ENCODE peak calls at places on chromosomes 6 and 20, in ten cellular contexts. M, O, V, L, Q, I, U, N, T and E are unnamed samples.
A peak's percentile ranks its signal among the peaks of the same experiment; 100 is the strongest.

GRCh38 chr6:137958809-137959565 is 91.9 kb downstream of the TNFAIP3 start:
- ATAC-seq in M (no peak), O (peak; percentile 90), V (no peak), L (no peak), Q (peak; percentile 57), I (no peak), U (no peak), N (no peak), T (no peak), E (no peak)

GRCh38 chr20:35172434-35172806 is 548 bp downstream of the PROCR start:
- ATAC-seq in M (no peak), O (no peak), V (no peak), L (no peak), Q (no peak), I (no peak), U (peak; percentile 41), N (no peak), T (no peak), E (no peak)

GRCh38 chr6:80720824-80721223 is 614.4 kb downstream of the BCKDHB start:
- ATAC-seq in M (no peak), O (peak; percentile 47), V (no peak), L (no peak), Q (no peak), I (no peak), U (no peak), N (no peak), T (no peak), E (no peak)

GRCh38 chr20:47451602-47451904 is 50.1 kb upstream of the NCOA3 start:
- ATAC-seq in M (no peak), O (no peak), V (no peak), L (no peak), Q (no peak), I (no peak), U (no peak), N (no peak), T (no peak), E (no peak)

GRCh38 chr20:34651200-34651599 is 25.7 kb downstream of the PIGU start:
- ATAC-seq in M (no peak), O (no peak), V (no peak), L (no peak), Q (no peak), I (no peak), U (no peak), N (no peak), T (no peak), E (no peak)

GRCh38 chr20:41111578-41111951 is 25.8 kb upstream of the PLCG1 start:
- ATAC-seq in M (no peak), O (no peak), V (no peak), L (no peak), Q (no peak), I (no peak), U (no peak), N (no peak), T (no peak), E (no peak)

GRCh38 chr6:75348882-75349261 is 64.3 kb upstream of the TMEM30A start:
- ATAC-seq in M (no peak), O (no peak), V (no peak), L (no peak), Q (no peak), I (no peak), U (no peak), N (no peak), T (peak; percentile 15), E (no peak)

GRCh38 chr20:11556410-11556809 is 361.3 kb upstream of the BTBD3 start:
- ATAC-seq in M (no peak), O (peak; percentile 42), V (no peak), L (no peak), Q (no peak), I (no peak), U (no peak), N (no peak), T (no peak), E (no peak)

GRCh38 chr20:6576721-6577120 is 190.8 kb upstream of the BMP2 start:
- ATAC-seq in M (no peak), O (no peak), V (no peak), L (no peak), Q (no peak), I (no peak), U (no peak), N (no peak), T (no peak), E (no peak)

GRCh38 chr6:35096129-35096852 is 44.8 kb downstream of the TCP11 start:
- ATAC-seq in M (no peak), O (peak; percentile 35), V (no peak), L (peak; percentile 37), Q (peak; percentile 84), I (no peak), U (peak; percentile 55), N (no peak), T (peak; percentile 53), E (no peak)

GRCh38 chr6:148525453-148525852 is 182.8 kb downstream of the SASH1 start:
- ATAC-seq in M (no peak), O (no peak), V (no peak), L (no peak), Q (no peak), I (no peak), U (no peak), N (no peak), T (no peak), E (peak; percentile 20)

GRCh38 chr6:150245148-150245547 is 102.3 kb downstream of the PPP1R14C start:
- ATAC-seq in M (no peak), O (no peak), V (no peak), L (no peak), Q (no peak), I (no peak), U (no peak), N (no peak), T (no peak), E (no peak)

GRCh38 chr20:53833333-53834043 is 236.9 kb downstream of the BCAS1 start:
- ATAC-seq in M (no peak), O (peak; percentile 33), V (no peak), L (no peak), Q (no peak), I (no peak), U (no peak), N (no peak), T (no peak), E (no peak)

GRCh38 chr20:6660441-6660840 is 107.0 kb upstream of the BMP2 start:
- ATAC-seq in M (no peak), O (peak; percentile 92), V (no peak), L (no peak), Q (no peak), I (no peak), U (no peak), N (no peak), T (peak; percentile 78), E (no peak)

GRCh38 chr6:27091661-27092315 is 155.7 kb upstream of the PRSS16 start:
- ATAC-seq in M (no peak), O (no peak), V (no peak), L (peak; percentile 98), Q (peak; percentile 52), I (no peak), U (peak; percentile 99), N (no peak), T (no peak), E (no peak)

GRCh38 chr6:32645047-32645703 is 8.0 kb downstream of the HLA-DQA1 start:
- ATAC-seq in M (no peak), O (no peak), V (no peak), L (no peak), Q (no peak), I (no peak), U (no peak), N (no peak), T (no peak), E (no peak)

GRCh38 chr6:42276008-42276890 is 58.6 kb upstream of the MRPS10 start:
- ATAC-seq in M (peak; percentile 92), O (no peak), V (no peak), L (no peak), Q (no peak), I (peak; percentile 50), U (no peak), N (peak; percentile 72), T (no peak), E (peak; percentile 66)

GRCh38 chr6:70375166-70375565 is 38.1 kb upstream of the FAM135A start:
- ATAC-seq in M (no peak), O (no peak), V (no peak), L (no peak), Q (peak; percentile 54), I (no peak), U (peak; percentile 78), N (no peak), T (no peak), E (no peak)

GRCh38 chr6:160004018-160004417 is 35.1 kb downstream of the IGF2R start:
- ATAC-seq in M (no peak), O (no peak), V (no peak), L (no peak), Q (no peak), I (no peak), U (no peak), N (no peak), T (no peak), E (no peak)
- H3K27ac ChIP-seq in M (no peak overlapping the region), O (no peak overlapping the region), V (no peak overlapping the region), L (no peak overlapping the region), Q (no peak overlapping the region), I (no peak overlapping the region), U (no peak overlapping the region), N (no peak overlapping the region), T (no peak overlapping the region), E (no peak overlapping the region)

DNA sequence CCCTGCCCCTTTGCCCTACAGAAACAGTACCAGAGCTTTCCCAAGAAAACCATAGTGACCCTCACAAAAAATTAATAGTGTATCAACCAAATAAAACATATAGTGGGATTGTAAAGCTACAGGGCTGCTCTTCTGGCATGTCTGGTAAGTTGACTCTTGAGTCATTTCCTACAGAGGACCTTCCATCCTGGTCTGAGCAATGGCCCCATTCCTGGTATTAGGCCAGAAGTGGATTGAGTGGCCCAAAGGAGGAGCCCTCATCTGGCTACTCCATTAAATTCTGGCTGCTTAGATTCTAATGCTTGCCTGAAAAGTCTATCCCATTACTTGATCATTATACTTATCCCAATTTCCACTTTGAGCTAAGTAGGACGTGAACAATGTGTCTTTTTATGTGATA is 150.9 kb upstream of the HMGN3 start:
- ATAC-seq in M (no peak), O (no peak), V (no peak), L (no peak), Q (no peak), I (no peak), U (no peak), N (no peak), T (no peak), E (no peak)
- H3K27ac ChIP-seq in M (no peak overlapping the region), O (no peak overlapping the region), V (no peak overlapping the region), L (no peak overlapping the region), Q (no peak overlapping the region), I (no peak overlapping the region), U (no peak overlapping the region), N (no peak overlapping the region), T (no peak overlapping the region), E (no peak overlapping the region)

DNA sequence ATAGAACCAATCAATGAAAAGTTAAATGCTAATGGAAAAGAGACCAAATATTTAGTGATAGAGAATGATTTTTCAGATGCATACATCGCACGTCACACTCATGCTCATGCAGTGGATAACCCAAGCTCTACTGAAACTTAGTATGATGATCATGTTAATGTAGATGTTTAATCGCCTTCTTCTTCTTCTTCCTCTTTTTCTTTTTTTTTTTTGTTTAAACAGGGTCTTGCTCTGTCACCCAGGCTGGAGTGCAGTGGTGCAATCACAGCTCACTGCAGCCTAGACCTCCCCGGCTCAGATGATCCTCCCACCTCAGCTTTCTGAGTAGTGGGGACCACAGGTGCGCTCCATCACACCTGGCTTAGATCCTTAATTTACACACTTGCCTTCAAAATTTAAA is 194.1 kb upstream of the SGK1 start:
- ATAC-seq in M (no peak), O (no peak), V (no peak), L (no peak), Q (no peak), I (no peak), U (no peak), N (no peak), T (no peak), E (no peak)
- H3K27ac ChIP-seq in M (no peak overlapping the region), O (no peak overlapping the region), V (no peak overlapping the region), L (no peak overlapping the region), Q (no peak overlapping the region), I (no peak overlapping the region), U (peak overlapping the region; percentile 79), N (no peak overlapping the region), T (peak overlapping the region; percentile 44), E (no peak overlapping the region)

GRCh38 chr6:159966981-159967380 is 1.9 kb upstream of the IGF2R start:
- ATAC-seq in M (no peak), O (no peak), V (no peak), L (no peak), Q (no peak), I (no peak), U (no peak), N (no peak), T (no peak), E (no peak)
- H3K27ac ChIP-seq in M (no peak overlapping the region), O (no peak overlapping the region), V (no peak overlapping the region), L (no peak overlapping the region), Q (no peak overlapping the region), I (no peak overlapping the region), U (no peak overlapping the region), N (no peak overlapping the region), T (no peak overlapping the region), E (no peak overlapping the region)